ENCODE peak calls at places on chromosomes 12 and 14, in four cellular contexts. One of them, this sample, is unnamed.

GRCh38 chr12:27274706-27275105 is 30.6 kb downstream of the STK38L start:
- DNase-seq in HCEC 1CT: no peak
- DNase-seq in GM23248: no peak
- DNase-seq in activated gamma-delta T cell treated with anti-CD3 and anti-CD28 coated beads, Interleukin-2, amount 50 U/mL, for 16 hours: no peak
- DNase-seq in this sample: no peak

GRCh38 chr14:85714046-85714445 is 184.1 kb downstream of the FLRT2 start:
- DNase-seq in activated gamma-delta T cell treated with anti-CD3 and anti-CD28 coated beads, Interleukin-2, amount 50 U/mL, for 16 hours: no peak
- DNase-seq in GM23248: no peak
- DNase-seq in HCEC 1CT: no peak
- DNase-seq in this sample: no peak

GRCh38 chr12:14256139-14256538 is 109.3 kb upstream of the ATF7IP start:
- DNase-seq in GM23248: peak
- DNase-seq in activated gamma-delta T cell treated with anti-CD3 and anti-CD28 coated beads, Interleukin-2, amount 50 U/mL, for 16 hours: peak
- DNase-seq in HCEC 1CT: no peak
- DNase-seq in this sample: peak

GRCh38 chr14:91387135-91387849 is 30.3 kb downstream of the CCDC88C start:
- DNase-seq in GM23248: no peak
- DNase-seq in activated gamma-delta T cell treated with anti-CD3 and anti-CD28 coated beads, Interleukin-2, amount 50 U/mL, for 16 hours: no peak
- DNase-seq in HCEC 1CT: no peak
- DNase-seq in this sample: peak

GRCh38 chr12:96397756-96398421 is 2.4 kb downstream of the CDK17 start:
- DNase-seq in HCEC 1CT: peak
- DNase-seq in activated gamma-delta T cell treated with anti-CD3 and anti-CD28 coated beads, Interleukin-2, amount 50 U/mL, for 16 hours: no peak
- DNase-seq in GM23248: peak
- DNase-seq in this sample: no peak

GRCh38 chr14:21723431-21724045 is 49.9 kb upstream of the OR4E1 start:
- DNase-seq in activated gamma-delta T cell treated with anti-CD3 and anti-CD28 coated beads, Interleukin-2, amount 50 U/mL, for 16 hours: no peak
- DNase-seq in GM23248: peak
- DNase-seq in HCEC 1CT: peak
- DNase-seq in this sample: peak

GRCh38 chr14:95254356-95254755 is 65.4 kb downstream of the CLMN start:
- DNase-seq in activated gamma-delta T cell treated with anti-CD3 and anti-CD28 coated beads, Interleukin-2, amount 50 U/mL, for 16 hours: no peak
- DNase-seq in HCEC 1CT: no peak
- DNase-seq in GM23248: no peak
- DNase-seq in this sample: peak

GRCh38 chr12:106080111-106080732 is 58.5 kb downstream of the NUAK1 start:
- DNase-seq in HCEC 1CT: peak
- DNase-seq in activated gamma-delta T cell treated with anti-CD3 and anti-CD28 coated beads, Interleukin-2, amount 50 U/mL, for 16 hours: no peak
- DNase-seq in GM23248: peak
- DNase-seq in this sample: peak

GRCh38 chr12:53059434-53060063 is 9.7 kb downstream of the TNS2 start:
- DNase-seq in GM23248: no peak
- DNase-seq in activated gamma-delta T cell treated with anti-CD3 and anti-CD28 coated beads, Interleukin-2, amount 50 U/mL, for 16 hours: no peak
- DNase-seq in HCEC 1CT: no peak
- DNase-seq in this sample: no peak

GRCh38 chr12:95269892-95270291 is 52.3 kb downstream of the VEZT start:
- DNase-seq in GM23248: no peak
- DNase-seq in HCEC 1CT: no peak
- DNase-seq in activated gamma-delta T cell treated with anti-CD3 and anti-CD28 coated beads, Interleukin-2, amount 50 U/mL, for 16 hours: no peak
- DNase-seq in this sample: no peak

GRCh38 chr12:62866451-62867082 is 68.4 kb downstream of the PPM1H start:
- DNase-seq in HCEC 1CT: peak
- DNase-seq in activated gamma-delta T cell treated with anti-CD3 and anti-CD28 coated beads, Interleukin-2, amount 50 U/mL, for 16 hours: no peak
- DNase-seq in GM23248: peak
- DNase-seq in this sample: no peak

GRCh38 chr12:26787125-26787495 is 45.9 kb downstream of the ITPR2 start:
- DNase-seq in HCEC 1CT: peak
- DNase-seq in activated gamma-delta T cell treated with anti-CD3 and anti-CD28 coated beads, Interleukin-2, amount 50 U/mL, for 16 hours: no peak
- DNase-seq in GM23248: peak
- DNase-seq in this sample: peak

GRCh38 chr12:4107911-4108697 is 165.5 kb upstream of the CCND2 start:
- DNase-seq in HCEC 1CT: no peak
- DNase-seq in GM23248: no peak
- DNase-seq in activated gamma-delta T cell treated with anti-CD3 and anti-CD28 coated beads, Interleukin-2, amount 50 U/mL, for 16 hours: no peak
- DNase-seq in this sample: no peak

GRCh38 chr12:84805474-84805858 is 107.1 kb downstream of the SLC6A15 start:
- DNase-seq in activated gamma-delta T cell treated with anti-CD3 and anti-CD28 coated beads, Interleukin-2, amount 50 U/mL, for 16 hours: no peak
- DNase-seq in HCEC 1CT: no peak
- DNase-seq in GM23248: no peak
- DNase-seq in this sample: no peak